ENCODE peak calls at places on chromosomes 5 and 9, in six cellular contexts. U is aorta, Z is HFFc6, L is AG20443, D is IMR-90, V is hepatocyte. K is an unnamed sample.
A peak's percentile ranks its signal among the peaks of the same experiment; 100 is the strongest.

GRCh38 chr5:60823574-60823973 is 20.5 kb downstream of the ELOVL7 start:
- DNase-seq in Z (no peak), U (no peak), L (no peak), D (no peak), V (no peak), K (no peak)

GRCh38 chr5:18533137-18533536 is 898.9 kb downstream of the TAF11L14 start:
- DNase-seq in L (no peak), Z (no peak), U (no peak), D (no peak), V (no peak), K (no peak)

GRCh38 chr5:52895572-52896296 is 93.4 kb upstream of the ITGA2 start:
- DNase-seq in U (no peak), V (no peak), D (no peak), Z (no peak), L (no peak), K (no peak)

GRCh38 chr5:944992-945685 is 52.5 kb downstream of the TRIP13 start:
- DNase-seq in D (no peak), U (no peak), Z (no peak), L (no peak), V (no peak), K (no peak)

GRCh38 chr5:174177531-174177930 is 132.0 kb downstream of the NSG2 start:
- DNase-seq in L (no peak), U (no peak), D (no peak), Z (no peak), V (no peak), K (no peak)

GRCh38 chr9:99922711-99923030 is 16.2 kb downstream of the STX17 start:
- DNase-seq in D (no peak), L (no peak), U (no peak), V (no peak), Z (no peak), K (no peak)

GRCh38 chr5:171627936-171628335 is 157.7 kb upstream of the SMIM23 start:
- DNase-seq in D (no peak), U (no peak), L (no peak), Z (no peak), V (no peak), K (no peak)

GRCh38 chr5:106962464-106963230 is 708.1 kb downstream of the EFNA5 start:
- DNase-seq in D (no peak), U (no peak), Z (no peak), L (no peak), V (no peak), K (no peak)

GRCh38 chr5:74105126-74105780 is 479.3 kb downstream of the ARHGEF28 start:
- DNase-seq in Z (no peak), V (no peak), D (no peak), U (no peak), L (no peak), K (no peak)

GRCh38 chr5:75681125-75681830 is 36.0 kb downstream of the POC5 start:
- DNase-seq in Z (peak; percentile 32), D (peak; percentile 60), V (peak; percentile 49), L (peak; percentile 26), U (no peak), K (no peak)

GRCh38 chr9:77038281-77039036 is 19.0 kb downstream of the FOXB2 start:
- DNase-seq in V (no peak), Z (no peak), D (no peak), L (no peak), U (no peak), K (no peak)

GRCh38 chr5:93192107-93192506 is 388.9 kb downstream of the NR2F1-AS1 start:
- DNase-seq in V (no peak), D (peak; percentile 95), U (no peak), Z (peak; percentile 89), L (peak; percentile 65), K (no peak)

GRCh38 chr9:111752455-111752854 is 42.3 kb downstream of the SHOC1 start:
- DNase-seq in D (peak; percentile 73), Z (no peak), V (no peak), U (no peak), L (no peak), K (no peak)

GRCh38 chr5:322942-323879 is 1.7 kb downstream of the AHRR start:
- DNase-seq in Z (no peak), L (peak; percentile 36), U (no peak), D (peak; percentile 31), V (no peak), K (no peak)

GRCh38 chr9:2657427-2657826 is 35.8 kb downstream of the VLDLR start:
- DNase-seq in U (no peak), Z (no peak), V (no peak), D (no peak), L (no peak), K (no peak)

K was measured in kidney.